ENCODE peak calls at places on chromosomes 6 and 20, in eight cellular contexts. O is astrocyte, W is fibroblast of lung, R is pancreas, T is neural progenitor cell, C is cardiac muscle cell, M is thoracic aorta, B is BE2C. Z is an unnamed sample. For H3K4me1, the result is how much of the 10 kb centered on the place peaks cover.

GRCh38 chr6:8944548-8944947 is 509.2 kb upstream of the SLC35B3 start:
- DNase-seq in M (no peak), T (peak), W (no peak), O (no peak), B (no peak), C (no peak), R (no peak), Z (no peak)

GRCh38 chr20:20210327-20210726 is 157.6 kb upstream of the INSM1 start:
- DNase-seq in W (no peak), R (no peak), O (no peak), M (no peak), T (no peak), B (peak), C (no peak), Z (no peak)

GRCh38 chr6:84421031-84421430 is 193.6 kb upstream of the CEP162 start:
- DNase-seq in M (no peak), C (no peak), B (no peak), T (no peak), O (no peak), R (no peak), W (no peak), Z (no peak)

GRCh38 chr20:35447082-35447789 is 8.2 kb upstream of the CEP250 start:
- DNase-seq in R (peak), M (peak), O (peak), C (peak), W (peak), T (peak), B (peak), Z (peak)

GRCh38 chr6:159836294-159837140 is 36.4 kb downstream of the PNLDC1 start:
- DNase-seq in B (no peak), O (peak), W (peak), M (no peak), C (no peak), R (no peak), T (no peak), Z (no peak)

GRCh38 chr20:33311989-33312388 is 29.0 kb downstream of the BPIFB1 start:
- DNase-seq in O (no peak), C (no peak), W (no peak), T (no peak), B (no peak), M (no peak), R (no peak), Z (no peak)

GRCh38 chr20:408843-409696 is 971 bp downstream of the RBCK1 start:
- DNase-seq in O (no peak), W (no peak), M (no peak), C (no peak), R (no peak), T (peak), B (no peak), Z (no peak)

GRCh38 chr6:166007349-166008263 is 160.0 kb downstream of the TBXT start:
- DNase-seq in W (peak), R (peak), O (peak), B (peak), C (peak), T (peak), M (no peak), Z (no peak)

GRCh38 chr6:168968228-168968627 is 285.4 kb downstream of the THBS2 start:
- DNase-seq in B (peak), M (no peak), W (peak), T (peak), C (no peak), R (no peak), O (peak), Z (no peak)

GRCh38 chr6:104118274-104118673 is 741.4 kb downstream of the HACE1 start:
- DNase-seq in M (no peak), R (no peak), C (no peak), B (no peak), T (no peak), W (peak), O (peak), Z (no peak)

GRCh38 chr6:132399376-132400074 is 1.8 kb downstream of the MOXD1 start:
- DNase-seq in M (no peak), W (peak), C (no peak), R (no peak), B (no peak), O (peak), T (no peak), Z (no peak)

GRCh38 chr6:136822379-136823127 is at the start of gene PEX7:
- DNase-seq in O (peak), T (peak), C (peak), W (peak), R (peak), M (peak), B (peak), Z (peak)

GRCh38 chr6:67888546-67888885 is 746.6 kb upstream of the ADGRB3 start:
- DNase-seq in C (no peak), R (no peak), B (no peak), O (no peak), T (no peak), W (no peak), M (no peak), Z (no peak)

GRCh38 chr6:166563200-166563599 is 23.3 kb downstream of the RAMACL start:
- DNase-seq in C (no peak), W (no peak), O (no peak), M (no peak), B (no peak), R (no peak), T (no peak), Z (no peak)

GRCh38 chr6:15260099-15260821 is 14.4 kb downstream of the JARID2 start:
- DNase-seq in T (no peak), B (no peak), O (peak), W (peak), R (no peak), C (no peak), M (no peak), Z (no peak)

GRCh38 chr20:8232332-8232731 is 100.3 kb downstream of the PLCB1 start:
- DNase-seq in W (no peak), T (no peak), M (no peak), O (no peak), C (no peak), R (no peak), B (no peak), Z (no peak)

GRCh38 chr6:3119040-3119723 is 671 bp downstream of the BPHL start:
- DNase-seq in O (peak), M (no peak), C (no peak), T (no peak), B (no peak), W (peak), R (no peak), Z (no peak)

GRCh38 chr6:139981066-139981624 is 606.7 kb upstream of the CITED2 start:
- DNase-seq in M (no peak), O (no peak), W (no peak), R (no peak), C (no peak), B (no peak), T (no peak), Z (no peak)

GRCh38 chr6:72261554-72261953 is 360.3 kb upstream of the KCNQ5 start:
- DNase-seq in C (no peak), O (no peak), W (no peak), B (no peak), T (no peak), R (no peak), M (no peak), Z (no peak)

GRCh38 chr6:32885698-32886286 is 31.8 kb downstream of the PSMB9 start:
- DNase-seq in W (peak), R (no peak), M (no peak), O (peak), C (peak), B (no peak), T (peak), Z (no peak)

GRCh38 chr20:34364013-34364382 is 925 bp downstream of the ITCH start:
- DNase-seq in O (peak), M (no peak), C (peak), B (no peak), T (no peak), R (no peak), W (peak), Z (no peak)

GRCh38 chr6:148747493-148748160 is 797 bp downstream of the UST start:
- DNase-seq in O (peak), R (peak), T (peak), W (no peak), C (peak), M (no peak), B (peak), Z (peak)

GRCh38 chr6:125310994-125311649 is 9.4 kb upstream of the HDDC2 start:
- DNase-seq in R (no peak), O (peak), B (peak), T (peak), M (no peak), W (peak), C (peak), Z (no peak)

GRCh38 chr6:57423468-57423867 is 106.0 kb downstream of the PRIM2 start:
- DNase-seq in O (no peak), W (no peak), T (peak), M (no peak), R (no peak), C (no peak), B (no peak), Z (no peak)

GRCh38 chr6:87589693-87590416 is at the start of the genes ORC3 and RARS2:
- DNase-seq in O (peak), C (peak), M (peak), R (peak), B (peak), T (peak), W (peak), Z (peak)

GRCh38 chr20:37885593-37886507 is 17.1 kb upstream of the VSTM2L start:
- DNase-seq in M (no peak), T (no peak), C (no peak), W (no peak), O (no peak), B (no peak), R (no peak), Z (no peak)

GRCh38 chr20:32893878-32894483 is 35.3 kb downstream of the EFCAB8 start:
- DNase-seq in R (no peak), T (peak), O (no peak), C (peak), W (peak), M (no peak), B (peak), Z (no peak)

GRCh38 chr6:75437451-75438185 is 56.0 kb downstream of the FILIP1 start:
- DNase-seq in M (no peak), O (peak), B (no peak), T (no peak), R (no peak), C (no peak), W (peak), Z (no peak)

GRCh38 chr20:41232971-41233926 is 84.3 kb downstream of the ZHX3 start:
- DNase-seq in O (peak), M (no peak), C (no peak), T (no peak), R (no peak), W (peak), B (no peak), Z (no peak)

GRCh38 chr20:37901667-37902503 is 1.0 kb upstream of the VSTM2L start:
- DNase-seq in W (peak), C (peak), O (peak), M (no peak), R (no peak), B (peak), T (peak), Z (no peak)

GRCh38 chr6:75266716-75267291 is 17.8 kb downstream of the TMEM30A start:
- DNase-seq in T (peak), C (peak), M (no peak), R (no peak), W (peak), O (no peak), B (no peak), Z (no peak)

GRCh38 chr6:139443226-139444112 is 69.0 kb upstream of the CITED2 start:
- DNase-seq in M (no peak), C (no peak), W (peak), R (no peak), O (peak), B (no peak), T (no peak), Z (no peak)

GRCh38 chr20:62606551-62607201 is 35.6 kb upstream of the SLCO4A1 start:
- DNase-seq in B (peak), C (no peak), M (no peak), W (peak), R (no peak), T (no peak), O (no peak), Z (no peak)

GRCh38 chr6:57207141-57207540 is 15.0 kb downstream of the RAB23 start:
- DNase-seq in W (peak), T (no peak), O (peak), M (no peak), R (no peak), B (no peak), C (no peak), Z (no peak)

GRCh38 chr6:105994522-105995402 is 91.4 kb upstream of the PRDM1 start:
- DNase-seq in T (peak), M (no peak), W (peak), C (peak), B (peak), R (peak), O (peak), Z (peak)

GRCh38 chr6:127120109-127120786 is 1.8 kb downstream of the RSPO3 start:
- DNase-seq in T (peak), M (no peak), O (no peak), B (no peak), C (no peak), R (no peak), W (no peak), Z (no peak)

GRCh38 chr20:23061713-23062561 is 12.5 kb upstream of the THBD start:
- DNase-seq in B (no peak), M (no peak), W (peak), R (no peak), O (peak), C (no peak), T (peak), Z (no peak)

GRCh38 chr6:12636336-12636735 is 80.2 kb upstream of the PHACTR1 start:
- DNase-seq in B (no peak), C (no peak), T (no peak), O (no peak), R (no peak), W (no peak), M (no peak), Z (no peak)
- TF ChIP-seq CTCF in B (peak), C (peak), T (peak), O (peak), R (no peak), W (no peak), M (no peak), Z (no peak)

GRCh38 chr6:163723759-163724158 is 309.2 kb downstream of the QKI start:
- DNase-seq in C (no peak), W (no peak), T (no peak), O (no peak), B (no peak), R (no peak), M (no peak), Z (no peak)

GRCh38 chr6:163725008-163725941 is 310.8 kb downstream of the QKI start:
- DNase-seq in C (no peak), W (no peak), T (no peak), B (peak), O (no peak), M (no peak), R (no peak), Z (no peak)

GRCh38 chr6:163726037-163726695 is 311.6 kb downstream of the QKI start:
- DNase-seq in B (no peak), R (no peak), T (no peak), O (no peak), W (no peak), C (no peak), M (no peak), Z (no peak)

GRCh38 chr6:163722293-163722692 is 307.8 kb downstream of the QKI start:
- DNase-seq in M (no peak), O (no peak), R (no peak), T (no peak), B (no peak), C (no peak), W (no peak), Z (no peak)

DNA sequence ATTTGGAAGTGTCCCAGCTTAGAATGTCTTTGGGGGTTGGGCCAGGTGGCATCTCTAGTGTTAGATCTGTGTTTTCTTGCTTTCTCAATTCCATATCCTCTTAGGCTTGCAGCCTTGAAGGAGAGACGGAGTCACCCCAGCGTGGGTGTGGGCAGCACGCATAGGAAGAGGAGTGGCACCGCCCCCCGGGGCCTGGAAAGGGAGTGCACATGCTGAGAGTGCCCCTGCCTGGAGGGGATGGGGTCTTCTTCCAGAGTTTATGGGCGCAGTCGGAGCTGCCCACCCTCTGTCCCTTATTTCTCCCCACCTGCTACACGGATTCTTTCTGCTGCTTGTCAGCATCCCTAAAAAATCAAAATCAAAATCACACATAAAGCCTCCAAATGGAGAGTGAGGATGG is 309.7 kb downstream of the QKI start:
- DNase-seq in T (no peak), R (no peak), O (no peak), B (no peak), W (no peak), C (no peak), M (no peak), Z (no peak)
- H3K4me1 ChIP-seq in T (under half), R (under half), O (under half), B (under half), W (under half), C (under half), M (under half), Z (under half)

GRCh38 chr6:38739532-38739931 is 24.4 kb downstream of the DNAH8 start:
- DNase-seq in M (no peak), O (no peak), B (no peak), W (peak), T (no peak), R (no peak), C (no peak), Z (no peak)
- TF ChIP-seq CTCF in M (peak), O (peak), B (peak), W (peak), T (peak), R (no peak), C (peak), Z (peak)

GRCh38 chr6:41783106-41783780 is 2.7 kb downstream of the PRICKLE4 start:
- DNase-seq in M (no peak), W (no peak), T (no peak), O (no peak), B (no peak), C (no peak), R (no peak), Z (no peak)
- H3K4me1 ChIP-seq in M (under half), W (under half), T (under half), O (under half), B (under half), C (under half), R (under half), Z (under half)

GRCh38 chr20:52425253-52425652 is 233.7 kb upstream of the ZFP64 start:
- DNase-seq in R (no peak), O (no peak), W (no peak), M (no peak), B (no peak), C (no peak), T (no peak), Z (no peak)
- TF ChIP-seq CTCF in R (no peak), O (no peak), W (no peak), M (no peak), B (no peak), C (peak), T (no peak), Z (no peak)

DNA sequence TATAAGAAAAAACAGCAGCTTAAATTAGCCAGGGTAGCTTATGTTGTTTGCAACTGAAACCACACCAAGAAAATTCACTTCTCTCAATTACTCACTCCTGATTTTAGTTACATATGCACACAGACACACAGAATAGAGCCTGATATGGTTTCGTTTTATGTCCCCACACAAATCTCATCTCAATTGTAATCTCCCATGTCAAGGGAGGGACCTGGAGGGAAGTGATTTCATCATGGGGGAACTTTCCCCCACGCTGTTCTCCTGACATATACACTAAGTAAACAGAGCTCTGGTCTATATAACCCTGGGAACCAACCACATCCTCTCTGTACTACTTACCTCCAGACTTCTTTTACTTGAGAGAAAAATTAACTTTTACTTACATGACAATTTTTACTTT is 9.8 kb downstream of the OR12D1 start:
- DNase-seq in W (no peak), R (no peak), O (no peak), M (no peak), C (no peak), B (no peak), T (no peak), Z (no peak)
- H3K4me1 ChIP-seq in W (under half), R (under half), O (under half), M (under half), C (under half), B (under half), T (under half), Z (under half)

DNA sequence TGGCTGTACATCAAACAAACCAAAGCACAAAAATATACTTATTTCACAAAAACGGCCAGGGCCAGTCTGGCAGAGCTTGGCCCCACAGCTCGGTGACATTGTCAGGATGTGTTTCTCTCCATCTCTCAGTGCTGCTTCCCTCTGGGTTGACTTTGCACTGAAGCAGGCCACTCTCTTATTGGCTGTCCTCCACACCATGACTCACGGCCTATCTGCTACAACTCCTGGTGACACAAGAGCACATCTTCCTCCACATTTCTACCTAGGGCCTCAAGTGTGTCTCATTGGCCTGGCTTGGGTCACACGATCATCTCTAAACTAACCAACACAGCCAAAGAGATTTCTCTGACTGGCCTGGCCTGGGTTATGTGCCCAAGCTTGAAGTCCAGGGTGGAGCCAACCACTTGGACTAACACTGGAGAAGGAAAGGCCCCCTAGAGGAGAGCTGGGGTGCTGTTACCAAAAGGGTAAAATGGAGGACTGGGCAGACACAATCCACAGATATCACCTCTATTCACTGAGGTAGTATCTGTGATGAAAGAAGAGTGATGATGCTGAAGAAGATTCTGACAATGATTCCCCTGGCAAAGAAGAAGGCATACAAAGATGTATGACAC is 159.8 kb upstream of the TSHZ2 start:
- DNase-seq in M (no peak), W (no peak), B (peak), O (no peak), R (no peak), T (no peak), C (no peak), Z (no peak)
- TF ChIP-seq CTCF in M (no peak), W (no peak), B (peak), O (no peak), R (no peak), T (peak), C (no peak), Z (no peak)